ENCODE peak calls at places on chromosomes 12 and 14, in nine cellular contexts. One of them, this sample, is unnamed.

GRCh38 chr14:22634233-22634632 is 9.9 kb downstream of the OR6J1 start:
- DNase-seq in stimulated activated CD8-positive, alpha-beta memory T cell treated with anti-CD3 and anti-CD28 coated beads, Interleukin-7, amount 100 ng/mL, for 1 hour: no peak
- DNase-seq in lower lobe of right lung: no peak
- DNase-seq in SK-N-DZ: no peak
- DNase-seq in SW480: no peak
- DNase-seq in CD8-positive, alpha-beta T cell: no peak
- DNase-seq in HS-5: no peak
- DNase-seq in glutamatergic neuron: no peak
- DNase-seq in activated T-cell treated with anti-CD3 and anti-CD28 coated beads for 1 hour: no peak
- DNase-seq in this sample: no peak

GRCh38 chr12:126811401-126811800 is 1455.6 kb upstream of the TMEM132C start:
- DNase-seq in stimulated activated CD8-positive, alpha-beta memory T cell treated with anti-CD3 and anti-CD28 coated beads, Interleukin-7, amount 100 ng/mL, for 1 hour: no peak
- DNase-seq in lower lobe of right lung: no peak
- DNase-seq in SK-N-DZ: no peak
- DNase-seq in SW480: no peak
- DNase-seq in CD8-positive, alpha-beta T cell: no peak
- DNase-seq in HS-5: no peak
- DNase-seq in glutamatergic neuron: peak
- DNase-seq in activated T-cell treated with anti-CD3 and anti-CD28 coated beads for 1 hour: no peak
- DNase-seq in this sample: no peak

GRCh38 chr14:22296722-22297121 is 292.3 kb downstream of the DAD1 start:
- DNase-seq in stimulated activated CD8-positive, alpha-beta memory T cell treated with anti-CD3 and anti-CD28 coated beads, Interleukin-7, amount 100 ng/mL, for 1 hour: no peak
- DNase-seq in lower lobe of right lung: no peak
- DNase-seq in SK-N-DZ: no peak
- DNase-seq in SW480: peak
- DNase-seq in CD8-positive, alpha-beta T cell: no peak
- DNase-seq in HS-5: no peak
- DNase-seq in glutamatergic neuron: no peak
- DNase-seq in activated T-cell treated with anti-CD3 and anti-CD28 coated beads for 1 hour: no peak
- DNase-seq in this sample: no peak

GRCh38 chr14:76767681-76768055 is 6.4 kb downstream of the VASH1 start:
- DNase-seq in stimulated activated CD8-positive, alpha-beta memory T cell treated with anti-CD3 and anti-CD28 coated beads, Interleukin-7, amount 100 ng/mL, for 1 hour: no peak
- DNase-seq in lower lobe of right lung: no peak
- DNase-seq in SK-N-DZ: no peak
- DNase-seq in SW480: no peak
- DNase-seq in CD8-positive, alpha-beta T cell: no peak
- DNase-seq in HS-5: no peak
- DNase-seq in glutamatergic neuron: no peak
- DNase-seq in activated T-cell treated with anti-CD3 and anti-CD28 coated beads for 1 hour: no peak
- DNase-seq in this sample: no peak

GRCh38 chr14:58298880-58299664 is 717 bp downstream of the ARID4A start:
- DNase-seq in stimulated activated CD8-positive, alpha-beta memory T cell treated with anti-CD3 and anti-CD28 coated beads, Interleukin-7, amount 100 ng/mL, for 1 hour: peak
- DNase-seq in lower lobe of right lung: peak
- DNase-seq in SK-N-DZ: no peak
- DNase-seq in SW480: peak
- DNase-seq in CD8-positive, alpha-beta T cell: peak
- DNase-seq in HS-5: no peak
- DNase-seq in glutamatergic neuron: peak
- DNase-seq in activated T-cell treated with anti-CD3 and anti-CD28 coated beads for 1 hour: peak
- DNase-seq in this sample: peak

GRCh38 chr14:72528059-72528950 is 365.6 kb downstream of the DPF3 start:
- DNase-seq in stimulated activated CD8-positive, alpha-beta memory T cell treated with anti-CD3 and anti-CD28 coated beads, Interleukin-7, amount 100 ng/mL, for 1 hour: no peak
- DNase-seq in lower lobe of right lung: no peak
- DNase-seq in SK-N-DZ: no peak
- DNase-seq in SW480: no peak
- DNase-seq in CD8-positive, alpha-beta T cell: no peak
- DNase-seq in HS-5: no peak
- DNase-seq in glutamatergic neuron: no peak
- DNase-seq in activated T-cell treated with anti-CD3 and anti-CD28 coated beads for 1 hour: no peak
- DNase-seq in this sample: no peak

GRCh38 chr12:28963554-28963953 is 185.5 kb upstream of the FAR2 start:
- DNase-seq in stimulated activated CD8-positive, alpha-beta memory T cell treated with anti-CD3 and anti-CD28 coated beads, Interleukin-7, amount 100 ng/mL, for 1 hour: no peak
- DNase-seq in lower lobe of right lung: no peak
- DNase-seq in SK-N-DZ: no peak
- DNase-seq in SW480: peak
- DNase-seq in CD8-positive, alpha-beta T cell: no peak
- DNase-seq in HS-5: no peak
- DNase-seq in glutamatergic neuron: no peak
- DNase-seq in activated T-cell treated with anti-CD3 and anti-CD28 coated beads for 1 hour: no peak
- DNase-seq in this sample: no peak

GRCh38 chr12:10331642-10332239 is 24.1 kb downstream of the KLRD1 start:
- DNase-seq in stimulated activated CD8-positive, alpha-beta memory T cell treated with anti-CD3 and anti-CD28 coated beads, Interleukin-7, amount 100 ng/mL, for 1 hour: no peak
- DNase-seq in lower lobe of right lung: no peak
- DNase-seq in SK-N-DZ: peak
- DNase-seq in SW480: peak
- DNase-seq in CD8-positive, alpha-beta T cell: no peak
- DNase-seq in HS-5: no peak
- DNase-seq in glutamatergic neuron: no peak
- DNase-seq in activated T-cell treated with anti-CD3 and anti-CD28 coated beads for 1 hour: no peak
- DNase-seq in this sample: no peak

GRCh38 chr12:11892065-11892391 is 178.7 kb upstream of the BCL2L14 start:
- DNase-seq in stimulated activated CD8-positive, alpha-beta memory T cell treated with anti-CD3 and anti-CD28 coated beads, Interleukin-7, amount 100 ng/mL, for 1 hour: no peak
- DNase-seq in lower lobe of right lung: no peak
- DNase-seq in SK-N-DZ: no peak
- DNase-seq in SW480: no peak
- DNase-seq in CD8-positive, alpha-beta T cell: no peak
- DNase-seq in HS-5: no peak
- DNase-seq in glutamatergic neuron: no peak
- DNase-seq in activated T-cell treated with anti-CD3 and anti-CD28 coated beads for 1 hour: no peak
- DNase-seq in this sample: no peak

GRCh38 chr12:122199484-122200355 is 3.8 kb upstream of the B3GNT4 start:
- DNase-seq in stimulated activated CD8-positive, alpha-beta memory T cell treated with anti-CD3 and anti-CD28 coated beads, Interleukin-7, amount 100 ng/mL, for 1 hour: no peak
- DNase-seq in lower lobe of right lung: no peak
- DNase-seq in SK-N-DZ: no peak
- DNase-seq in SW480: no peak
- DNase-seq in CD8-positive, alpha-beta T cell: no peak
- DNase-seq in HS-5: no peak
- DNase-seq in glutamatergic neuron: no peak
- DNase-seq in activated T-cell treated with anti-CD3 and anti-CD28 coated beads for 1 hour: no peak
- DNase-seq in this sample: no peak

GRCh38 chr14:85535916-85536834 is 6.2 kb downstream of the FLRT2 start:
- DNase-seq in stimulated activated CD8-positive, alpha-beta memory T cell treated with anti-CD3 and anti-CD28 coated beads, Interleukin-7, amount 100 ng/mL, for 1 hour: no peak
- DNase-seq in lower lobe of right lung: no peak
- DNase-seq in SK-N-DZ: peak
- DNase-seq in SW480: no peak
- DNase-seq in CD8-positive, alpha-beta T cell: no peak
- DNase-seq in HS-5: no peak
- DNase-seq in glutamatergic neuron: no peak
- DNase-seq in activated T-cell treated with anti-CD3 and anti-CD28 coated beads for 1 hour: no peak
- DNase-seq in this sample: no peak

GRCh38 chr14:32933943-32934890 is 4.5 kb upstream of the NPAS3 start:
- DNase-seq in stimulated activated CD8-positive, alpha-beta memory T cell treated with anti-CD3 and anti-CD28 coated beads, Interleukin-7, amount 100 ng/mL, for 1 hour: no peak
- DNase-seq in lower lobe of right lung: no peak
- DNase-seq in SK-N-DZ: peak
- DNase-seq in SW480: no peak
- DNase-seq in CD8-positive, alpha-beta T cell: no peak
- DNase-seq in HS-5: no peak
- DNase-seq in glutamatergic neuron: peak
- DNase-seq in activated T-cell treated with anti-CD3 and anti-CD28 coated beads for 1 hour: no peak
- DNase-seq in this sample: no peak

GRCh38 chr12:67539946-67540345 is 108.6 kb upstream of the DYRK2 start:
- DNase-seq in stimulated activated CD8-positive, alpha-beta memory T cell treated with anti-CD3 and anti-CD28 coated beads, Interleukin-7, amount 100 ng/mL, for 1 hour: no peak
- DNase-seq in lower lobe of right lung: no peak
- DNase-seq in SK-N-DZ: no peak
- DNase-seq in SW480: no peak
- DNase-seq in CD8-positive, alpha-beta T cell: no peak
- DNase-seq in HS-5: no peak
- DNase-seq in glutamatergic neuron: no peak
- DNase-seq in activated T-cell treated with anti-CD3 and anti-CD28 coated beads for 1 hour: no peak
- DNase-seq in this sample: no peak

GRCh38 chr12:132638541-132639408 is 20.2 kb downstream of the P2RX2 start:
- DNase-seq in stimulated activated CD8-positive, alpha-beta memory T cell treated with anti-CD3 and anti-CD28 coated beads, Interleukin-7, amount 100 ng/mL, for 1 hour: no peak
- DNase-seq in lower lobe of right lung: no peak
- DNase-seq in SK-N-DZ: no peak
- DNase-seq in SW480: peak
- DNase-seq in CD8-positive, alpha-beta T cell: no peak
- DNase-seq in HS-5: peak
- DNase-seq in glutamatergic neuron: peak
- DNase-seq in activated T-cell treated with anti-CD3 and anti-CD28 coated beads for 1 hour: no peak
- DNase-seq in this sample: no peak

GRCh38 chr14:85531141-85531593 is 1.2 kb downstream of the FLRT2 start:
- DNase-seq in stimulated activated CD8-positive, alpha-beta memory T cell treated with anti-CD3 and anti-CD28 coated beads, Interleukin-7, amount 100 ng/mL, for 1 hour: no peak
- DNase-seq in lower lobe of right lung: peak
- DNase-seq in SK-N-DZ: peak
- DNase-seq in SW480: no peak
- DNase-seq in CD8-positive, alpha-beta T cell: no peak
- DNase-seq in HS-5: no peak
- DNase-seq in glutamatergic neuron: peak
- DNase-seq in activated T-cell treated with anti-CD3 and anti-CD28 coated beads for 1 hour: no peak
- DNase-seq in this sample: no peak

GRCh38 chr14:61575126-61575525 is 120.2 kb upstream of the HIF1A start:
- DNase-seq in stimulated activated CD8-positive, alpha-beta memory T cell treated with anti-CD3 and anti-CD28 coated beads, Interleukin-7, amount 100 ng/mL, for 1 hour: no peak
- DNase-seq in lower lobe of right lung: no peak
- DNase-seq in SK-N-DZ: no peak
- DNase-seq in SW480: no peak
- DNase-seq in CD8-positive, alpha-beta T cell: no peak
- DNase-seq in HS-5: no peak
- DNase-seq in glutamatergic neuron: no peak
- DNase-seq in activated T-cell treated with anti-CD3 and anti-CD28 coated beads for 1 hour: no peak
- DNase-seq in this sample: no peak

GRCh38 chr14:93969082-93969828 is 7.1 kb downstream of the ASB2 start:
- DNase-seq in stimulated activated CD8-positive, alpha-beta memory T cell treated with anti-CD3 and anti-CD28 coated beads, Interleukin-7, amount 100 ng/mL, for 1 hour: no peak
- DNase-seq in lower lobe of right lung: no peak
- DNase-seq in SK-N-DZ: no peak
- DNase-seq in SW480: no peak
- DNase-seq in CD8-positive, alpha-beta T cell: no peak
- DNase-seq in HS-5: no peak
- DNase-seq in glutamatergic neuron: no peak
- DNase-seq in activated T-cell treated with anti-CD3 and anti-CD28 coated beads for 1 hour: no peak
- DNase-seq in this sample: no peak

GRCh38 chr14:72664651-72665050 is 229.2 kb downstream of the DPF3 start:
- DNase-seq in stimulated activated CD8-positive, alpha-beta memory T cell treated with anti-CD3 and anti-CD28 coated beads, Interleukin-7, amount 100 ng/mL, for 1 hour: no peak
- DNase-seq in lower lobe of right lung: no peak
- DNase-seq in SK-N-DZ: no peak
- DNase-seq in SW480: no peak
- DNase-seq in CD8-positive, alpha-beta T cell: no peak
- DNase-seq in HS-5: no peak
- DNase-seq in glutamatergic neuron: no peak
- DNase-seq in activated T-cell treated with anti-CD3 and anti-CD28 coated beads for 1 hour: no peak
- DNase-seq in this sample: no peak

GRCh38 chr14:80705241-80705980 is 236.1 kb downstream of the CEP128 start:
- DNase-seq in stimulated activated CD8-positive, alpha-beta memory T cell treated with anti-CD3 and anti-CD28 coated beads, Interleukin-7, amount 100 ng/mL, for 1 hour: no peak
- DNase-seq in lower lobe of right lung: no peak
- DNase-seq in SK-N-DZ: no peak
- DNase-seq in SW480: no peak
- DNase-seq in CD8-positive, alpha-beta T cell: no peak
- DNase-seq in HS-5: peak
- DNase-seq in glutamatergic neuron: no peak
- DNase-seq in activated T-cell treated with anti-CD3 and anti-CD28 coated beads for 1 hour: no peak
- DNase-seq in this sample: no peak

GRCh38 chr12:114201794-114202193 is 204.2 kb downstream of the TBX5 start:
- DNase-seq in stimulated activated CD8-positive, alpha-beta memory T cell treated with anti-CD3 and anti-CD28 coated beads, Interleukin-7, amount 100 ng/mL, for 1 hour: no peak
- DNase-seq in lower lobe of right lung: no peak
- DNase-seq in SK-N-DZ: no peak
- DNase-seq in SW480: no peak
- DNase-seq in CD8-positive, alpha-beta T cell: no peak
- DNase-seq in HS-5: no peak
- DNase-seq in glutamatergic neuron: no peak
- DNase-seq in activated T-cell treated with anti-CD3 and anti-CD28 coated beads for 1 hour: no peak
- DNase-seq in this sample: no peak

GRCh38 chr12:114006482-114007425 is 40.6 kb upstream of the RBM19 start:
- DNase-seq in stimulated activated CD8-positive, alpha-beta memory T cell treated with anti-CD3 and anti-CD28 coated beads, Interleukin-7, amount 100 ng/mL, for 1 hour: no peak
- DNase-seq in lower lobe of right lung: no peak
- DNase-seq in SK-N-DZ: no peak
- DNase-seq in SW480: no peak
- DNase-seq in CD8-positive, alpha-beta T cell: no peak
- DNase-seq in HS-5: no peak
- DNase-seq in glutamatergic neuron: no peak
- DNase-seq in activated T-cell treated with anti-CD3 and anti-CD28 coated beads for 1 hour: no peak
- DNase-seq in this sample: no peak

GRCh38 chr14:36949371-36949770 is 223.0 kb downstream of the SLC25A21 start:
- DNase-seq in stimulated activated CD8-positive, alpha-beta memory T cell treated with anti-CD3 and anti-CD28 coated beads, Interleukin-7, amount 100 ng/mL, for 1 hour: no peak
- DNase-seq in lower lobe of right lung: no peak
- DNase-seq in SK-N-DZ: no peak
- DNase-seq in SW480: no peak
- DNase-seq in CD8-positive, alpha-beta T cell: no peak
- DNase-seq in HS-5: no peak
- DNase-seq in glutamatergic neuron: no peak
- DNase-seq in activated T-cell treated with anti-CD3 and anti-CD28 coated beads for 1 hour: no peak
- DNase-seq in this sample: no peak

GRCh38 chr12:45234134-45234865 is 18.4 kb downstream of the ANO6 start:
- DNase-seq in stimulated activated CD8-positive, alpha-beta memory T cell treated with anti-CD3 and anti-CD28 coated beads, Interleukin-7, amount 100 ng/mL, for 1 hour: no peak
- DNase-seq in lower lobe of right lung: no peak
- DNase-seq in SK-N-DZ: no peak
- DNase-seq in SW480: peak
- DNase-seq in CD8-positive, alpha-beta T cell: no peak
- DNase-seq in HS-5: peak
- DNase-seq in glutamatergic neuron: no peak
- DNase-seq in activated T-cell treated with anti-CD3 and anti-CD28 coated beads for 1 hour: no peak
- DNase-seq in this sample: no peak

GRCh38 chr12:105725054-105725453 is 394.6 kb downstream of the C12orf75 start:
- DNase-seq in stimulated activated CD8-positive, alpha-beta memory T cell treated with anti-CD3 and anti-CD28 coated beads, Interleukin-7, amount 100 ng/mL, for 1 hour: no peak
- DNase-seq in lower lobe of right lung: no peak
- DNase-seq in SK-N-DZ: no peak
- DNase-seq in SW480: no peak
- DNase-seq in CD8-positive, alpha-beta T cell: no peak
- DNase-seq in HS-5: no peak
- DNase-seq in glutamatergic neuron: no peak
- DNase-seq in activated T-cell treated with anti-CD3 and anti-CD28 coated beads for 1 hour: no peak
- DNase-seq in this sample: no peak

GRCh38 chr12:12415886-12416285 is 59.0 kb downstream of the BORCS5 start:
- DNase-seq in stimulated activated CD8-positive, alpha-beta memory T cell treated with anti-CD3 and anti-CD28 coated beads, Interleukin-7, amount 100 ng/mL, for 1 hour: no peak
- DNase-seq in lower lobe of right lung: no peak
- DNase-seq in SK-N-DZ: no peak
- DNase-seq in SW480: no peak
- DNase-seq in CD8-positive, alpha-beta T cell: no peak
- DNase-seq in HS-5: no peak
- DNase-seq in glutamatergic neuron: no peak
- DNase-seq in activated T-cell treated with anti-CD3 and anti-CD28 coated beads for 1 hour: no peak
- DNase-seq in this sample: no peak

This sample was measured in GM12892.